ENCODE peak calls at places on chromosomes 11 and 22, in nine cellular contexts. Q is type B pancreatic cell, O is left ventricle myocardium inferior, V is thyroid gland, Y is cardiac muscle cell, X is progenitor cell of endocrine pancreas, J is thoracic aorta, C is GM06990, P is HFFc6. K is an unnamed sample.
A peak's percentile ranks its signal among the peaks of the same experiment; 100 is the strongest.

GRCh38 chr22:43343262-43343988 is at the start of gene SCUBE1:
- DNase-seq in V (peak; percentile 64), O (peak; percentile 52), Y (peak; percentile 85), P (no peak), J (no peak), X (peak; percentile 67), C (no peak), Q (peak; percentile 83), K (peak; percentile 86)

GRCh38 chr22:47207846-47208554 is 445.6 kb downstream of the TBC1D22A start:
- DNase-seq in X (no peak), Q (peak; percentile 48), P (no peak), O (no peak), C (no peak), V (no peak), J (no peak), Y (no peak), K (no peak)

GRCh38 chr22:19621372-19622060 is 92.8 kb upstream of the SEPTIN5 start:
- DNase-seq in C (no peak), P (no peak), X (no peak), V (peak; percentile 63), J (no peak), O (no peak), Y (no peak), Q (no peak), K (no peak)

GRCh38 chr22:42078469-42079318 is 806 bp upstream of the SMDT1 start:
- DNase-seq in Y (no peak), O (no peak), Q (no peak), P (no peak), X (no peak), C (no peak), J (no peak), V (peak; percentile 59), K (no peak)

GRCh38 chr11:10317281-10317755 is 12.4 kb downstream of the ADM start:
- DNase-seq in X (no peak), V (peak; percentile 86), O (no peak), P (no peak), C (no peak), Q (no peak), Y (no peak), J (no peak), K (no peak)

GRCh38 chr11:69479591-69480271 is 1.7 kb upstream of the LINC01488 start:
- DNase-seq in P (no peak), O (peak; percentile 50), Y (no peak), Q (no peak), C (no peak), X (no peak), V (no peak), J (no peak), K (no peak)

GRCh38 chr11:68593441-68593840 is 90.9 kb upstream of the GAL start:
- DNase-seq in C (no peak), Q (no peak), V (no peak), P (no peak), O (no peak), X (no peak), J (no peak), Y (no peak), K (no peak)

GRCh38 chr11:122779047-122779629 is 59.2 kb upstream of the CRTAM start:
- DNase-seq in V (no peak), J (no peak), C (no peak), O (no peak), Q (no peak), Y (no peak), X (no peak), P (no peak), K (no peak)

GRCh38 chr11:96341237-96342130 is 1.5 kb downstream of the MAML2 start:
- DNase-seq in J (no peak), O (peak; percentile 45), Q (no peak), C (peak; percentile 86), X (peak; percentile 12), V (peak; percentile 59), Y (no peak), P (peak; percentile 54), K (no peak)

GRCh38 chr11:96339704-96340554 is 3.1 kb downstream of the MAML2 start:
- DNase-seq in J (no peak), C (no peak), Q (no peak), X (no peak), Y (no peak), P (no peak), O (no peak), V (no peak), K (no peak)

GRCh38 chr11:96340555-96340885 is 2.5 kb downstream of the MAML2 start:
- DNase-seq in Q (no peak), X (no peak), Y (no peak), P (no peak), V (no peak), J (no peak), C (no peak), O (no peak), K (no peak)

GRCh38 chr11:96337541-96338530 is 5.2 kb downstream of the MAML2 start:
- DNase-seq in X (no peak), J (no peak), Q (no peak), C (no peak), P (no peak), O (peak; percentile 30), Y (peak; percentile 49), V (no peak), K (no peak)

DNA sequence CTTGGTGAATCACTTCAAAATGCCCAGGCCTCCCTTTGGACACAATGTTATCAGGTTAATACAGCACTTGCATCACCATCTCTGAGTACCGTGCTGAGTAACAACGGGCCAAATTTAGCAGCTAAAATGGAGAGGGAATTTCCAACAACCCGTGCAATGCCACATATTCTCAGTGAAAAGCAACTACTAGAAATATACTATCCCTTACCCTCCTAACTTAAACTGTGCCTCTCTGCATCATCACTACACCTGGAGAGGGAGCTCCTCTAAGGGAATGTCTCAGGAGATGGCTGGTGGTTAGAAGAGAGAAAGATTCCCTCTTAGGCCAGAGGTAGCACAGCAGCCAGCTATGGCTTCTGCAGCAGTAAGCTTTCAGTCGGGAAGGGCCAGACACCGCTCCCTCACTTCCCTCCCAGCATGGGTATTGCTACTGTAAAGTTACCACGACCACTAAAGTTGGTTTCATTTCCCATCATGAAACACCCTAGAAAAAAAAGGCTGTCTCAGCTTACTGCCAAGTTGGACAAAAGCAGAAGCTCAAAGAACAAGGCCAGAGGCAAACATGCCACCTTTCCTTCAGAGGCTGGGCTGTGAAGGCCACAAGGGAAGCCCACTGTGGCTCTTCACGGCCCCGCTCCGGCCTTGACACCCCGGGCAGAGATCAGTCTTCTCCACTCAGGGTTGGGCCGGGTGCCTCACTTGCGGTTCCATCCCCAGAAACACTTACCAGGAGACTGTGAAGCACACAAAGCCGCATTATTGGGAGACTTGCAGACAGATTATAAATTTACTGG is 3.9 kb downstream of the MAML2 start:
- DNase-seq in O (peak; percentile 31), V (no peak), P (peak; percentile 46), Q (no peak), C (peak; percentile 71), X (no peak), Y (no peak), J (no peak), K (no peak)
- TF ChIP-seq CTCF in O (no peak), V (no peak), P (peak; percentile 15), Q (no peak), C (no peak), X (no peak), Y (no peak), J (no peak), K (no peak)

DNA sequence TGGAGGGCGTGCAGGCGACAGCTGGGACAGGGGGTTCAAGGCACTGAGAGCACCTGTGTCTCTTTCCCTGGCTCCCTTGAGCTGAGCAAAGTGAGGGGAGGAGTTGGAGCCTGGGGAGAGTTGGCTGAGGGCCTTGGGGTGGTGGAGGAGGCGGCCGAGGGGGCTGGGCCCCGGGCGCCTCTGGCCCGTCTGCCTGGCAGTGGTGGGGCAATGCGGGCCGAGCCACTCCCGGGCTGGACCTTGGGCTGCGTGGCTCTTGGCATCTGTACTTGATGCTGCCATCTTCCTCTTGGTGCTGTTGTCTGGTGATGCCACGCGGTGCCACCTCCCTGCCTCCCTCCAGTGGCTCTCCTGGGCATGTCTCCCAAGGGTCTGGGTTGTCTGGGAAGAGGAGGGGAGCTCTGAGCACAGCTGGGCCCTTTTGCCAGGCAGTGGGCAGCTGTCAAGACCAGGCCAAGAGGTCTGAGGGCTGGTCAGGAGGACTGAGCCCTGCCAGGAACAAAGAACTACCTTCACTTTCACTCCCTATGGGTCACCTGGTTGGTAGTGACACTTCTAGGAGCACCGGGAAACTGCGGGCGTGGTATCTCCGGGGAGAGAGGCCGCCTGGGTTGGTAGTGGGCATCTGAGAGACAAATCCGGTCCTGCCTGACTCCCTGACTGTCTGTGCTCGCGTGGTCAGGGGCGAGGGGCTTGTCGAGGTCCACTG is 1.3 kb downstream of the GRIK4 start:
- DNase-seq in J (no peak), O (no peak), C (no peak), X (no peak), Y (no peak), P (no peak), Q (peak; percentile 67), V (no peak), K (no peak)
- TF ChIP-seq CTCF in J (no peak), O (no peak), C (no peak), X (no peak), Y (peak; percentile 6), P (peak; percentile 27), Q (no peak), V (no peak), K (no peak)

DNA sequence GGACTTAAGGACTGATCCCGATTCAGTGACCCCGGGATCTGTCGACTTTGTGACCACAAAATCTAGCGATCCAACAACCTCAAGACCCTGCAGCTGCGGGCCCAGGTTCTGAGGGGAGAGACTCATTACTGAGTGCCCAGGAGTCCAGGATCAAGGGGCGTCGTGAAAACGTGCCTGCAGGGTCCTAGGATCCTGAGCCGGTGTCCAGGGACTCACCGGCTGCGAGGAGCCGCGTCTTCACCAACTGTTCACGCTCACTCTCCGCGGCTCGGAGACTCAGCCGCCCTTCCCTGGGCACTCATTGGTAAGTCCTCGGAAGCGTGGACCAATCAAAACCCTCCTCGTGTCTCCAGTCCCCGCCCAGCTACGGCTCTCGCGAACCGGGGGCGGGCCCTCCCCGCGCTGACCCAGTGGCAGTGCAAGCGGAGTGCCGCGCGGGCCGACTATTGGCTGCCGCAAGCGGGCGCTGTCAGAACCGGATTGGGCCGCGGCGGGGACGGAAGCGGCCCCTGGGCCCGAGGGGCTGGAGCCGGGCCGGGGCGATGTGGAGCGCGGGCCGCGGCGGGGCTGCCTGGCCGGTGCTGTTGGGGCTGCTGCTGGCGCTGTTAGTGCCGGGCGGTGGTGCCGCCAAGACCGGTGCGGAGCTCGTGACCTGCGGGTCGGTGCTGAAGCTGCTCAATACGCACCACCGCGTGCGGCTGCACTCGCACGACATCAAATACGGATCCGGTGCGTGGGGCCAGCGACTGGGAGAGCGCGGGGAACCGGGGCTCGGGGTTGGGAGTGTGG is at the start of gene SDF2L1:
- DNase-seq in X (peak; percentile 93), P (peak; percentile 98), V (peak; percentile 99), J (peak; percentile 97), C (peak; percentile 98), Y (peak; percentile 99), O (peak; percentile 98), Q (peak; percentile 98), K (peak; percentile 97)
- TF ChIP-seq CTCF in X (no peak), P (peak; percentile 63), V (peak; percentile 26), J (no peak), C (no peak), Y (no peak), O (peak; percentile 41), Q (peak; percentile 29), K (no peak)

DNA sequence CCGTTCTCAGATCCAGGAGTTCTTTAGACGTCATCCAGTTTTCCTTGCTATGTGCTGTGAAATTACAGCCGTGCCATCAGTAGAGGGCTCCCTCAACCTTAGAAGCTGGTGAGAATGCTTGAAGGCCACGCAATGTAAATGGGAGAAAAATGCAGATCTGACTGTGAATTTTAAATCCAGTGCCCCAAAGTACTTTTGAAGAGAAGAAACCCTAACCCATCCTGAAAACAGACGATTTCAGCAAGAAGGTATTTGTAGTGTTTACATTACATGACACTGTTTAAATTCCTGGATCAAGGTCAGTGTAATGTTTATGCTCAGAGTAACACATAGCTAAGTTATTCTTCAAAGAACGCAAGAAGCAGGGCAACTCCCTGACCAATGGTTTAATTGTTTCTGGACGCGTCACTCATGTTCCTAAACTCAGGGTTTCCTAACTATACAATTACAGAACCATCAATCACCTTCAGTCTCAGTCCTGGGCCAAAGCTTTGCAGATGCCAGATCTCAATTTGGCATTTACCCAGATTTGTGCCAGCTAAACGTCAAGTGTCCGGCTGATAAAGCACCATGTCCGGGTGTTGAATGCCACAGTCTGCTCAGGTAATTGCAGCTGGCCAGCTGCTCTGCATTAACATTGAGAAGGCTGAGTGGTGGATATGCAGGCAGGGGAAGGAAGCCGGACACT is 38.2 kb downstream of the ADAMTS8 start:
- DNase-seq in P (peak; percentile 66), Q (no peak), V (peak; percentile 9), J (no peak), O (no peak), Y (peak; percentile 32), X (no peak), C (no peak), K (no peak)
- TF ChIP-seq CTCF in P (peak; percentile 68), Q (peak; percentile 44), V (no peak), J (peak; percentile 37), O (peak; percentile 33), Y (peak; percentile 63), X (peak; percentile 25), C (peak; percentile 16), K (no peak)